ENCODE peak calls at places on chromosomes 1 and 21, in four cellular contexts. One of them, this sample, is unnamed.

GRCh38 chr1:110485725-110486124 is 33.2 kb downstream of the KCNA10 start:
- DNase-seq in HepG2: no peak
- DNase-seq in K562: no peak
- DNase-seq in GM12878: no peak
- DNase-seq in this sample: no peak

GRCh38 chr21:38376235-38376634 is 119.4 kb downstream of the KCNJ15 start:
- DNase-seq in K562: no peak
- DNase-seq in GM12878: no peak
- DNase-seq in HepG2: no peak
- DNase-seq in this sample: no peak

GRCh38 chr1:234123867-234124266 is 219.4 kb downstream of the SLC35F3 start:
- DNase-seq in HepG2: no peak
- DNase-seq in GM12878: no peak
- DNase-seq in K562: no peak
- DNase-seq in this sample: no peak

GRCh38 chr1:233279971-233280370 is 15.6 kb downstream of the PCNX2 start:
- DNase-seq in GM12878: no peak
- DNase-seq in HepG2: no peak
- DNase-seq in K562: no peak
- DNase-seq in this sample: no peak

GRCh38 chr1:204041232-204041767 is 31.6 kb upstream of the SOX13 start:
- DNase-seq in HepG2: no peak
- DNase-seq in K562: no peak
- DNase-seq in GM12878: no peak
- DNase-seq in this sample: no peak

GRCh38 chr21:41659791-41660560 is 106.9 kb downstream of the RIPK4 start:
- DNase-seq in GM12878: no peak
- DNase-seq in K562: no peak
- DNase-seq in HepG2: peak; percentile 29
- DNase-seq in this sample: no peak

GRCh38 chr21:44720170-44720569 is 8.8 kb upstream of the TSPEAR start:
- DNase-seq in GM12878: no peak
- DNase-seq in HepG2: no peak
- DNase-seq in K562: no peak
- DNase-seq in this sample: no peak

GRCh38 chr1:161177936-161178244 is 583 bp upstream of the B4GALT3 start:
- DNase-seq in K562: no peak
- DNase-seq in GM12878: no peak
- DNase-seq in HepG2: no peak
- DNase-seq in this sample: no peak

GRCh38 chr1:91537281-91538069 is 36.8 kb downstream of the CDC7 start:
- DNase-seq in HepG2: no peak
- DNase-seq in GM12878: no peak
- DNase-seq in K562: no peak
- DNase-seq in this sample: no peak

GRCh38 chr21:38679531-38679930 is 126.2 kb upstream of the ETS2 start:
- DNase-seq in GM12878: peak; percentile 9
- DNase-seq in HepG2: no peak
- DNase-seq in K562: peak; percentile 16
- DNase-seq in this sample: no peak

GRCh38 chr1:65423884-65424655 is 3.6 kb downstream of the LEPR start:
- DNase-seq in K562: peak; percentile 65
- DNase-seq in GM12878: peak; percentile 40
- DNase-seq in HepG2: no peak
- DNase-seq in this sample: peak; percentile 70

GRCh38 chr1:164363980-164364379 is 195.0 kb upstream of the PBX1 start:
- DNase-seq in GM12878: no peak
- DNase-seq in HepG2: no peak
- DNase-seq in K562: no peak
- DNase-seq in this sample: no peak

GRCh38 chr1:59641861-59642260 is 172.9 kb upstream of the HOOK1 start:
- DNase-seq in GM12878: no peak
- DNase-seq in HepG2: no peak
- DNase-seq in K562: no peak
- DNase-seq in this sample: no peak

GRCh38 chr21:31364265-31364945 is 20.3 kb upstream of the TIAM1 start:
- DNase-seq in K562: no peak
- DNase-seq in GM12878: no peak
- DNase-seq in HepG2: no peak
- DNase-seq in this sample: no peak

GRCh38 chr1:211742889-211743529 is 67.6 kb upstream of the NEK2 start:
- DNase-seq in K562: no peak
- DNase-seq in GM12878: no peak
- DNase-seq in HepG2: no peak
- DNase-seq in this sample: no peak

GRCh38 chr1:207309775-207310273 is 11.7 kb upstream of the CD55 start:
- DNase-seq in K562: peak; percentile 76
- DNase-seq in HepG2: peak; percentile 39
- DNase-seq in GM12878: no peak
- DNase-seq in this sample: peak; percentile 50

GRCh38 chr21:45415188-45415942 is 10.4 kb downstream of the COL18A1 start:
- DNase-seq in HepG2: no peak
- DNase-seq in K562: no peak
- DNase-seq in GM12878: no peak
- DNase-seq in this sample: no peak

GRCh38 chr1:183470961-183471747 is 1.1 kb upstream of the SMG7 start:
- DNase-seq in HepG2: peak; percentile 58
- DNase-seq in K562: peak; percentile 84
- DNase-seq in GM12878: peak; percentile 50
- DNase-seq in this sample: peak; percentile 68

GRCh38 chr1:183467687-183468086 is 4.6 kb upstream of the SMG7 start:
- DNase-seq in K562: no peak
- DNase-seq in GM12878: no peak
- DNase-seq in HepG2: peak; percentile 38
- DNase-seq in this sample: no peak

GRCh38 chr1:183471748-183472487 is 381 bp upstream of the SMG7 start:
- DNase-seq in K562: peak; percentile 98
- DNase-seq in GM12878: peak; percentile 90
- DNase-seq in HepG2: peak; percentile 96
- DNase-seq in this sample: peak; percentile 95

GRCh38 chr1:183472488-183473285 is at the start of gene SMG7:
- DNase-seq in HepG2: no peak
- DNase-seq in K562: peak; percentile 59
- DNase-seq in GM12878: no peak
- DNase-seq in this sample: no peak

GRCh38 chr1:183470147-183470960 is 1.9 kb upstream of the SMG7 start:
- DNase-seq in GM12878: peak; percentile 59
- DNase-seq in K562: peak; percentile 92
- DNase-seq in HepG2: peak; percentile 84
- DNase-seq in this sample: peak; percentile 63
- TF ChIP-seq POLR2A in GM12878: peak; percentile 57
- TF ChIP-seq POLR2A in K562: peak; percentile 55
- TF ChIP-seq POLR2A in HepG2: peak; percentile 79
- TF ChIP-seq POLR2A in this sample: peak; percentile 36

DNA sequence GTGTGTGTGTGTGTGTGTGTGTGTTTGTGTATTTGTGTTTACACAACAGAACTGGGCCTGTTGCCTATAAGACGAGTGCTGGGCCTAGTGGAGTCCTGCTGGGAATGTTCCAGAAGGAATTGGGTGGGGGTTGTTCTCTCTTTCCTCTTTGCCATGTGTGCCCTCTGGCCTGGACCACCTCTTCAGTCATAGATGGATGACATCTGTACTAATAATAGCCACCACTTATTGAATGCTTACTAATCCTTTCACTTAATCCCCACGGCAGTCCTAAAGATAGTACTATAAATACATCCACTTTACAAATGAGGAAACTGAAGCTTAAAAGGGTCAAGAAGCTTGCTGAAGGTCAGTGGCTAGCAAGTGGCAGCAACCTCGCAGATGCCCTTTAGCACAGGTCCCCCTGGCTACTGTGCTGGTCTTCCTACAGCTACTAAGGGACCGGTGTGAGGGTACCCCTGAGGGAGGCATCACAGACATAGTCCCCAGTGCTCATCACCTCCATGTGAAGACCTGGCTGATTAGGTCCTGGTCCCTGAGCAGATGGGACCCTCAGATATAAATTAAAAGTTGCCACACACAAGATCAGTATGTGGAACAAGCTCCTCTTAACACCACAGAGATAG is 55.2 kb upstream of the KIF1B start:
- DNase-seq in GM12878: no peak
- DNase-seq in K562: no peak
- DNase-seq in HepG2: no peak
- DNase-seq in this sample: no peak
- TF ChIP-seq ZBTB33 in GM12878: no peak
- TF ChIP-seq ZBTB33 in K562: no peak
- TF ChIP-seq ZBTB33 in HepG2: no peak
- TF ChIP-seq ZBTB33 in this sample: no peak

GRCh38 chr1:151728151-151728711 is 6.9 kb downstream of the RIIAD1 start:
- DNase-seq in GM12878: no peak
- DNase-seq in K562: no peak
- DNase-seq in HepG2: no peak
- DNase-seq in this sample: no peak
- TF ChIP-seq SP1 in GM12878: no peak
- TF ChIP-seq SP1 in K562: no peak
- TF ChIP-seq SP1 in HepG2: no peak
- TF ChIP-seq SP1 in this sample: no peak

GRCh38 chr1:173431663-173432045 is 45.5 kb upstream of the PRDX6 start:
- DNase-seq in GM12878: no peak
- DNase-seq in K562: no peak
- DNase-seq in HepG2: no peak
- DNase-seq in this sample: no peak

GRCh38 chr1:173430707-173431662 is 46.1 kb upstream of the PRDX6 start:
- DNase-seq in K562: peak; percentile 97
- DNase-seq in GM12878: no peak
- DNase-seq in HepG2: peak; percentile 76
- DNase-seq in this sample: peak; percentile 84

GRCh38 chr1:173432331-173432730 is 44.8 kb upstream of the PRDX6 start:
- DNase-seq in GM12878: no peak
- DNase-seq in HepG2: no peak
- DNase-seq in K562: no peak
- DNase-seq in this sample: no peak

GRCh38 chr1:173427146-173428054 is 49.7 kb upstream of the PRDX6 start:
- DNase-seq in HepG2: no peak
- DNase-seq in GM12878: no peak
- DNase-seq in K562: no peak
- DNase-seq in this sample: no peak

DNA sequence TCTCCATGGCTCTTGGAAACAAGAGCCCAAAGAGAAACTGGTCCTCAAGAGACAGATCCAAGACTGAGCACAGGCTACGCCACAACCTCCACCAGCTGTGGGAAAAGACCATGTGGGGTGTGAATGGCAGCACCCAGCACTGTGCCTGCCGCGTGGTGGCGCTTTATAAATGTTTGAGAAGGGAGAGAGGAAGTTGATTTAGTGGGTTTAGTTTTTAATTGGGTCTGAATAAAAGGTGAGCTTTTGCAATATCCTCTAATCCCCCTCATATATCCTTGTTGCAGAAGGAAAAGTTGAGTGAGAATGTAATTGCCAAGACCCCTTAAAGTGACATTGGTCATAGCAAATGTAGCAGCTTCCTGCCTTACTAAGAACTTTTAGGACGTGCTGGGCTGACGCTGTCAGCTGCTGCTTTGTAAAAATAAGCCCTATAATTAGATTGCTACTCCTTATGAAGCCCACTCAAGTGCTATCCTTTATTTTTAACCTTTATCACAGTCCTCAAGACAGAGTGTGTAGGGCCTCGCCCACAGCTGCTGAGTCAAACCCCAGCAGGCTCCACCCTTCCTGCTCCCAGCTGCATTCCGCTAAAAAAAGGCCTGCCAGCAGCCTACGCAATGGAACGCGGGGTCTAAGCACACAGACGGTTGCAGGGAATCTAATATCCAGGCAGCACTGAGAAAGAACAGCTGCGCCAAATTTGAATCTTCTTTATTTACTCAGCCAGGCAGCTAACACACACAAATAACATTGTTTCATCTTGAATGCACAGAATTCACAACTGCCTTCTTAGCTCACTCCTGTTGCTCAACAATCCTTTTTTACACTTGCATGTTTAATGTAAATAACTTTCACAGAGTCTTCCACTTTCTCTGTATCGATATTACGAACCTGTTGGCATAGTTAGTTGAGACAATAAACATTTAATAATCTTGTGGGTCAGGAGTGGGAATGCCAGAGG is 47.3 kb upstream of the PRDX6 start:
- DNase-seq in GM12878: no peak
- DNase-seq in HepG2: peak; percentile 39
- DNase-seq in K562: peak; percentile 96
- DNase-seq in this sample: peak; percentile 40
- TF ChIP-seq POLR2A in GM12878: peak; percentile 17
- TF ChIP-seq POLR2A in HepG2: no peak
- TF ChIP-seq POLR2A in K562: peak; percentile 58
- TF ChIP-seq POLR2A in this sample: no peak

GRCh38 chr1:153028771-153029170 is 2.2 kb upstream of the SPRR1B start:
- DNase-seq in HepG2: no peak
- DNase-seq in K562: no peak
- DNase-seq in GM12878: no peak
- DNase-seq in this sample: no peak
- TF ChIP-seq ZBTB33 in HepG2: no peak
- TF ChIP-seq ZBTB33 in K562: no peak
- TF ChIP-seq ZBTB33 in GM12878: no peak
- TF ChIP-seq ZBTB33 in this sample: no peak

GRCh38 chr1:181087400-181087901 is 1.0 kb upstream of the IER5 start:
- DNase-seq in K562: peak; percentile 78
- DNase-seq in HepG2: no peak
- DNase-seq in GM12878: no peak
- DNase-seq in this sample: no peak
- TF ChIP-seq SP1 in K562: no peak
- TF ChIP-seq SP1 in HepG2: no peak
- TF ChIP-seq SP1 in GM12878: no peak
- TF ChIP-seq SP1 in this sample: no peak

DNA sequence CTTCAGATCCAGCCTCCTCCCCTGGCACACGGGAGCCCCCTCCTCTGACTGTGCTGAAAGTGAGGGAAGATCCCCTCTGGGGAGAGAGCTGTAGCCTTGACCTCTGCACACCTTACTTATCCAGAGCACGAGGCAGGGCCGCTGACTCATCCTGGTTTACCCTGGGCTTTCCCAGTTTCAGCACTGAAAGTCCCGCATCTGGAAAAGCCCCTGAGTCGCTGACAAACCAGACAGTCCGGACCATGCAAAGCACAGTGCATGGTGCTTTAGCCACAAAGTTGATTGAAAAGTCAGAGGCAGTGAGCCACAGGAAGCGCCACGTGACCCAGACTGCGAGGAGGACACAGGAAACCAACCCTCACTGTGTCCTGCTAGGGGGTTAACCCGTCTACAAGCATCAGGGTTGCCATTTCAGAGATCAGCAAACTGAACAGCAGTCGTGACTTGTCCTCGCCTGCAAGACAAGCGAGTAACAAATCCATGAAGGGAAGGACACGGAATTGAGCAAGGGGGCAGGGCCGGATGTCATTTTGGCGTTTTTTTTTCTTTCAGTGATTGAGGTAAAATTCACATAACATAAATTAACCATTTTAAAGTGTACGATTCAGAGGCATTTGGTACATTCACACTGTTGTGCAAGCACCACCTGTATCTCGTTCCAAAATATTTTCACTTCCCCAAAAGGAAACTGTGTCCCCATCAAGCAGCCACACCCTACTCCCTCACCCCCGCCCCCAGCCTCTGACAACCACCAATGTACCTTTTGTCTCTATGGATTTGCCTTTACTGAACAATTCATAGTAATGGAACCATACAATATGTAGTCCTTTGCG is 19.9 kb upstream of the IFNGR2 start:
- DNase-seq in K562: peak; percentile 77
- DNase-seq in GM12878: peak; percentile 98
- DNase-seq in HepG2: peak; percentile 91
- DNase-seq in this sample: peak; percentile 86
- TF ChIP-seq POLR2A in K562: no peak
- TF ChIP-seq POLR2A in GM12878: peak; percentile 86
- TF ChIP-seq POLR2A in HepG2: peak; percentile 68
- TF ChIP-seq POLR2A in this sample: no peak